ENCODE peak calls at places on chromosome 2, in six cellular contexts. R, T, E, I, J and G are unnamed samples.

GRCh38 chr2:23745726-23746105 is 181.2 kb downstream of the ATAD2B start:
- DNase-seq in E (peak; percentile 32), R (peak; percentile 49), J (no peak), T (peak; percentile 65), I (no peak), G (no peak)

GRCh38 chr2:30915485-30915884 is 108.2 kb upstream of the CAPN13 start:
- DNase-seq in R (peak; percentile 0), T (peak; percentile 77), J (no peak), E (peak; percentile 43), I (peak; percentile 30), G (no peak)

GRCh38 chr2:74292752-74293151 is 50.5 kb downstream of the SLC4A5 start:
- DNase-seq in T (no peak), R (peak; percentile 24), I (peak; percentile 40), J (no peak), E (no peak), G (no peak)

GRCh38 chr2:168120310-168120709 is 127.1 kb downstream of the STK39 start:
- DNase-seq in J (no peak), T (no peak), I (no peak), R (no peak), E (no peak), G (no peak)

GRCh38 chr2:237438082-237438925 is 24.3 kb upstream of the COL6A3 start:
- DNase-seq in T (no peak), E (no peak), J (no peak), I (peak; percentile 79), R (no peak), G (no peak)

GRCh38 chr2:129934044-129934822 is 45.2 kb upstream of the RAB6C start:
- DNase-seq in R (no peak), E (no peak), T (peak; percentile 80), J (peak; percentile 51), I (no peak), G (no peak)

GRCh38 chr2:151638188-151638933 is 95.9 kb downstream of the NEB start:
- DNase-seq in J (no peak), T (no peak), E (no peak), I (no peak), R (no peak), G (no peak)

GRCh38 chr2:33042226-33042625 is 95.5 kb downstream of the LTBP1 start:
- DNase-seq in E (no peak), I (no peak), R (no peak), T (no peak), J (no peak), G (no peak)

GRCh38 chr2:150099805-150100204 is 387.7 kb downstream of the RND3 start:
- DNase-seq in J (no peak), I (no peak), T (no peak), E (no peak), R (no peak), G (no peak)

GRCh38 chr2:180572346-180572745 is 408.1 kb upstream of the UBE2E3 start:
- DNase-seq in J (no peak), R (peak; percentile 21), T (no peak), E (no peak), I (no peak), G (no peak)

GRCh38 chr2:19762142-19762541 is 139.6 kb downstream of the TTC32 start:
- DNase-seq in E (no peak), R (peak; percentile 73), J (no peak), I (no peak), T (no peak), G (no peak)

GRCh38 chr2:236663671-236664101 is 94.1 kb downstream of the ACKR3 start:
- DNase-seq in E (peak; percentile 64), J (peak; percentile 73), R (peak; percentile 41), I (no peak), T (no peak), G (peak; percentile 76)

DNA sequence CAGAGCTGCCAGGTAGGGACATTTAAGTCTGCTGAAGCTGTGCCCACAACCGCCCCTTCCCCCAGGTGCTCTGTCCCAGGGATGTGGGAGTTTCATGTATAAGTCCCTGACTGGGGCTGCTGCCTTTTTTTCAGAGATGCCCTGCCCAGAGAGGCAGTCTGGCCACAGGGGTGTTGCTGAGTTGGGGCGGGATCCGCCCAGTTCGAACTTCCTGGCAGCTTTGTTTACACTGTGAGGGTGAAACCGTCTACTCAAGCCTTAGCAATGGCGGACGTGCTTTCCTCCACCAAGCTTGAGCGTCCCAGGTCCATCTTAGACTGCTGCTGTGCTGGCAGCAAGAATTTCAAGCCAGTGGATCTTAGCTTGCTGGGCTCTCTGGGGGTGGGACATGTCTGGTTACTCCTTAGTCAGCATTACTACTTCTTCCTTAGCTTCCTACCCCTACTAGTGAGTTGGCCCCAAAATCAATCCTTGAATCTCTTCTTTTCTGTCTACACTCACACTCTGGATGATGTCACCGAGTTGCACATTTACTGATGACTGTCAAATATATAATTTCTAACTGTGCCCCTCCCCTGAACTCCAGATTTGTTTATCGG is 31.8 kb upstream of the FSHR start:
- DNase-seq in T (no peak), E (no peak), I (no peak), R (no peak), J (no peak), G (no peak)
- H3K27ac ChIP-seq in T (no peak overlapping the region), E (no peak overlapping the region), I (no peak overlapping the region), R (no peak overlapping the region), J (no peak overlapping the region), G (no peak overlapping the region)

GRCh38 chr2:8376603-8377423 is 305.0 kb upstream of the ID2 start:
- DNase-seq in E (no peak), I (no peak), T (no peak), J (no peak), R (no peak), G (no peak)
- TF ChIP-seq CTCF in E (no peak), I (no peak), T (no peak), J (no peak), R (no peak), G (no peak)

GRCh38 chr2:221502270-221502973 is 69.7 kb downstream of the EPHA4 start:
- DNase-seq in T (no peak), R (peak; percentile 69), E (no peak), J (no peak), I (no peak), G (no peak)

GRCh38 chr2:221503965-221504364 is 68.1 kb downstream of the EPHA4 start:
- DNase-seq in I (no peak), T (no peak), J (no peak), R (no peak), E (no peak), G (no peak)

GRCh38 chr2:221500501-221501209 is 71.4 kb downstream of the EPHA4 start:
- DNase-seq in E (no peak), J (no peak), R (no peak), T (no peak), I (no peak), G (no peak)

GRCh38 chr2:221501210-221501882 is 70.8 kb downstream of the EPHA4 start:
- DNase-seq in E (no peak), I (no peak), J (no peak), T (no peak), R (peak; percentile 71), G (no peak)

DNA sequence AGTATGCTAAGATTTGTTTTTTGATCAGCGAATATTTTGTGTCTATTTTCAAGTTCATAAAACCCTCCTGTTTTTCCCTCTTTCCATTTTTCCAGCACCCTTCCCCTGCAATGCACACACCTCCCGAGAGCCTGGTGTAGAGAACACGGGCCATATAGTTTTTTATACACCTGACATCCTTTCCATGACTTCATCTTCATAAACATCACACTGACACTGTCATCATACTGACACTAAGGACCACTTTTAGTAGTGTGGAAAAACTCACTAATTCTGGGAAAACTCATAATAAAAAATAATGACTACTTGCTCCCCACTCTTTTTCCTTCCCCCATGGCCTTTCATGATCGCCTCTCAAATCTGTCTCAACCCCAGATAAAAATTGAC is 70.2 kb downstream of the EPHA4 start:
- DNase-seq in I (no peak), J (no peak), R (no peak), T (no peak), E (no peak), G (no peak)
- H3K4me3 ChIP-seq in I (no peak overlapping the region), J (peak overlapping the region; percentile 42), R (no peak overlapping the region), T (no peak overlapping the region), E (no peak overlapping the region), G (no peak overlapping the region)

DNA sequence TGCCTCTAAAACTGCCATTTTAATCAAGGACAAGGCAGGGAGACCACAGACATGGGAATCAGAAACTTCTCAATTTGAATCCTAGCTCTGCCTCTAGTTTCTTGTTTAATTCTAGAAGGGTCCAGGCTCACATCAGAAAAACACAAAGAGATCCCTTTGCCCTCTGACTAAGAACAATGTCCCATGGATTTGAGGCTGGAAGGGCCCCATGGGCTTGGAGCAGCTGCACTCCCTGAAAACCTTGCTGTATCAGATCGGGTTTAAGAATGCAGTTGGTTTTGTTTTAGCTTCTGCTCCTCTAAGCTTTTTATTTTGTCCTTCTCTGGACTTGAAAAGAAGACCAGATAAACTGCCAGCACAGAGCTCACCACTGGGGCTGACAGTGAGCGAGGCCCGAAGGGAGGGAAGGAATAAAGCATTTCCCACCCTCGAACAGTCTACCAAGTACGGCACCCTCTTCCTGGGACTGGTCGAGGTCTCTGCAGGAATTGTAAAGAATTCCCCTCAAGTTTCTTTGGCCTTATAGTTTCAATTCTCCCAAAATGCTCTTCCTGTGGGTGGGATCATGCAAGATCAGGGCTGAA is 69.3 kb upstream of the WIPF1 start:
- DNase-seq in R (no peak), J (no peak), I (no peak), T (no peak), E (no peak), G (no peak)
- H3K27ac ChIP-seq in R (no peak overlapping the region), J (no peak overlapping the region), I (peak overlapping the region; percentile 52), T (peak overlapping the region; percentile 17), E (peak overlapping the region; percentile 1), G (peak overlapping the region; percentile 27)